ENCODE peak calls at places on chromosomes 2 and 18, in five cellular contexts. One of them, this sample, is unnamed.

GRCh38 chr2:221293949-221294736 is 278.0 kb downstream of the EPHA4 start:
- DNase-seq in A172: no peak
- DNase-seq in NCI-H524: no peak
- DNase-seq in nephron progenitor cell: no peak
- DNase-seq in stimulated activated CD4-positive, alpha-beta T cell treated with anti-CD3 and anti-CD28 coated beads, Interleukin-2, amount 100 ng/mL, for 48 hours: no peak
- DNase-seq in this sample: no peak

GRCh38 chr2:190765386-190766173 is 115.0 kb upstream of the GLS start:
- DNase-seq in NCI-H524: no peak
- DNase-seq in A172: peak
- DNase-seq in nephron progenitor cell: no peak
- DNase-seq in stimulated activated CD4-positive, alpha-beta T cell treated with anti-CD3 and anti-CD28 coated beads, Interleukin-2, amount 100 ng/mL, for 48 hours: no peak
- DNase-seq in this sample: no peak

GRCh38 chr2:160614391-160614790 is 120.8 kb upstream of the RBMS1 start:
- DNase-seq in stimulated activated CD4-positive, alpha-beta T cell treated with anti-CD3 and anti-CD28 coated beads, Interleukin-2, amount 100 ng/mL, for 48 hours: no peak
- DNase-seq in NCI-H524: no peak
- DNase-seq in A172: no peak
- DNase-seq in nephron progenitor cell: no peak
- DNase-seq in this sample: no peak

GRCh38 chr18:48621240-48621639 is 82.4 kb downstream of the CTIF start:
- DNase-seq in A172: peak
- DNase-seq in stimulated activated CD4-positive, alpha-beta T cell treated with anti-CD3 and anti-CD28 coated beads, Interleukin-2, amount 100 ng/mL, for 48 hours: no peak
- DNase-seq in nephron progenitor cell: no peak
- DNase-seq in NCI-H524: no peak
- DNase-seq in this sample: no peak

GRCh38 chr2:199278099-199278498 is 179.6 kb downstream of the SATB2 start:
- DNase-seq in nephron progenitor cell: no peak
- DNase-seq in NCI-H524: no peak
- DNase-seq in stimulated activated CD4-positive, alpha-beta T cell treated with anti-CD3 and anti-CD28 coated beads, Interleukin-2, amount 100 ng/mL, for 48 hours: no peak
- DNase-seq in A172: no peak
- DNase-seq in this sample: no peak

GRCh38 chr2:4963106-4963505 is 729.1 kb upstream of the SOX11 start:
- DNase-seq in nephron progenitor cell: no peak
- DNase-seq in NCI-H524: no peak
- DNase-seq in stimulated activated CD4-positive, alpha-beta T cell treated with anti-CD3 and anti-CD28 coated beads, Interleukin-2, amount 100 ng/mL, for 48 hours: no peak
- DNase-seq in A172: no peak
- DNase-seq in this sample: no peak

GRCh38 chr2:170493698-170494097 is 221.4 kb upstream of the SP5 start:
- DNase-seq in nephron progenitor cell: no peak
- DNase-seq in A172: peak
- DNase-seq in NCI-H524: no peak
- DNase-seq in stimulated activated CD4-positive, alpha-beta T cell treated with anti-CD3 and anti-CD28 coated beads, Interleukin-2, amount 100 ng/mL, for 48 hours: no peak
- DNase-seq in this sample: no peak

GRCh38 chr2:199966405-199966804 is 11.0 kb downstream of the MAIP1 start:
- DNase-seq in stimulated activated CD4-positive, alpha-beta T cell treated with anti-CD3 and anti-CD28 coated beads, Interleukin-2, amount 100 ng/mL, for 48 hours: no peak
- DNase-seq in nephron progenitor cell: no peak
- DNase-seq in A172: no peak
- DNase-seq in NCI-H524: no peak
- DNase-seq in this sample: no peak

GRCh38 chr18:2971741-2972552 is 41.0 kb downstream of the LPIN2 start:
- DNase-seq in stimulated activated CD4-positive, alpha-beta T cell treated with anti-CD3 and anti-CD28 coated beads, Interleukin-2, amount 100 ng/mL, for 48 hours: no peak
- DNase-seq in NCI-H524: no peak
- DNase-seq in A172: no peak
- DNase-seq in nephron progenitor cell: no peak
- DNase-seq in this sample: no peak

GRCh38 chr18:55510809-55511208 is 77.2 kb downstream of the TCF4 start:
- DNase-seq in stimulated activated CD4-positive, alpha-beta T cell treated with anti-CD3 and anti-CD28 coated beads, Interleukin-2, amount 100 ng/mL, for 48 hours: no peak
- DNase-seq in nephron progenitor cell: no peak
- DNase-seq in NCI-H524: no peak
- DNase-seq in A172: peak
- DNase-seq in this sample: no peak

GRCh38 chr2:102336502-102336945 is 19.1 kb upstream of the IL18R1 start:
- DNase-seq in nephron progenitor cell: no peak
- DNase-seq in A172: no peak
- DNase-seq in NCI-H524: no peak
- DNase-seq in stimulated activated CD4-positive, alpha-beta T cell treated with anti-CD3 and anti-CD28 coated beads, Interleukin-2, amount 100 ng/mL, for 48 hours: no peak
- DNase-seq in this sample: no peak

GRCh38 chr2:178419123-178419522 is 31.9 kb downstream of the PRKRA start:
- DNase-seq in A172: no peak
- DNase-seq in nephron progenitor cell: no peak
- DNase-seq in stimulated activated CD4-positive, alpha-beta T cell treated with anti-CD3 and anti-CD28 coated beads, Interleukin-2, amount 100 ng/mL, for 48 hours: no peak
- DNase-seq in NCI-H524: peak
- DNase-seq in this sample: no peak

GRCh38 chr2:31333046-31333445 is 81.5 kb downstream of the XDH start:
- DNase-seq in stimulated activated CD4-positive, alpha-beta T cell treated with anti-CD3 and anti-CD28 coated beads, Interleukin-2, amount 100 ng/mL, for 48 hours: no peak
- DNase-seq in nephron progenitor cell: no peak
- DNase-seq in NCI-H524: no peak
- DNase-seq in A172: no peak
- DNase-seq in this sample: no peak

GRCh38 chr2:19073522-19073921 is 284.9 kb downstream of the OSR1 start:
- DNase-seq in stimulated activated CD4-positive, alpha-beta T cell treated with anti-CD3 and anti-CD28 coated beads, Interleukin-2, amount 100 ng/mL, for 48 hours: no peak
- DNase-seq in A172: peak
- DNase-seq in nephron progenitor cell: peak
- DNase-seq in NCI-H524: no peak
- DNase-seq in this sample: no peak

GRCh38 chr2:66364495-66364992 is 70.4 kb upstream of the MEIS1 start:
- DNase-seq in nephron progenitor cell: no peak
- DNase-seq in stimulated activated CD4-positive, alpha-beta T cell treated with anti-CD3 and anti-CD28 coated beads, Interleukin-2, amount 100 ng/mL, for 48 hours: no peak
- DNase-seq in A172: peak
- DNase-seq in NCI-H524: peak
- DNase-seq in this sample: no peak

GRCh38 chr18:23398401-23398800 is 54.7 kb upstream of the RIOK3 start:
- DNase-seq in nephron progenitor cell: no peak
- DNase-seq in stimulated activated CD4-positive, alpha-beta T cell treated with anti-CD3 and anti-CD28 coated beads, Interleukin-2, amount 100 ng/mL, for 48 hours: no peak
- DNase-seq in NCI-H524: no peak
- DNase-seq in A172: no peak
- DNase-seq in this sample: no peak

GRCh38 chr2:110980613-110981062 is 140.1 kb upstream of the BCL2L11 start:
- DNase-seq in nephron progenitor cell: no peak
- DNase-seq in NCI-H524: no peak
- DNase-seq in A172: no peak
- DNase-seq in stimulated activated CD4-positive, alpha-beta T cell treated with anti-CD3 and anti-CD28 coated beads, Interleukin-2, amount 100 ng/mL, for 48 hours: no peak
- DNase-seq in this sample: no peak

GRCh38 chr2:44776924-44777480 is 164.5 kb upstream of the SIX3 start:
- DNase-seq in nephron progenitor cell: no peak
- DNase-seq in NCI-H524: no peak
- DNase-seq in A172: no peak
- DNase-seq in stimulated activated CD4-positive, alpha-beta T cell treated with anti-CD3 and anti-CD28 coated beads, Interleukin-2, amount 100 ng/mL, for 48 hours: no peak
- DNase-seq in this sample: no peak

GRCh38 chr2:10941383-10941782 is 29.6 kb downstream of the KCNF1 start:
- DNase-seq in NCI-H524: no peak
- DNase-seq in A172: no peak
- DNase-seq in stimulated activated CD4-positive, alpha-beta T cell treated with anti-CD3 and anti-CD28 coated beads, Interleukin-2, amount 100 ng/mL, for 48 hours: no peak
- DNase-seq in nephron progenitor cell: no peak
- DNase-seq in this sample: no peak

GRCh38 chr2:20235655-20236302 is 10.8 kb upstream of the SDC1 start:
- DNase-seq in A172: peak
- DNase-seq in nephron progenitor cell: no peak
- DNase-seq in stimulated activated CD4-positive, alpha-beta T cell treated with anti-CD3 and anti-CD28 coated beads, Interleukin-2, amount 100 ng/mL, for 48 hours: no peak
- DNase-seq in NCI-H524: no peak
- DNase-seq in this sample: no peak

GRCh38 chr2:241967745-241968144 is 98.2 kb downstream of the RTP5 start:
- DNase-seq in A172: no peak
- DNase-seq in NCI-H524: no peak
- DNase-seq in nephron progenitor cell: no peak
- DNase-seq in stimulated activated CD4-positive, alpha-beta T cell treated with anti-CD3 and anti-CD28 coated beads, Interleukin-2, amount 100 ng/mL, for 48 hours: no peak
- DNase-seq in this sample: no peak

GRCh38 chr2:161134547-161135518 is 25.4 kb upstream of the TANK start:
- DNase-seq in NCI-H524: no peak
- DNase-seq in A172: peak
- DNase-seq in stimulated activated CD4-positive, alpha-beta T cell treated with anti-CD3 and anti-CD28 coated beads, Interleukin-2, amount 100 ng/mL, for 48 hours: no peak
- DNase-seq in nephron progenitor cell: no peak
- DNase-seq in this sample: no peak

GRCh38 chr2:161981679-161982300 is 92.2 kb downstream of the DPP4 start:
- DNase-seq in nephron progenitor cell: no peak
- DNase-seq in stimulated activated CD4-positive, alpha-beta T cell treated with anti-CD3 and anti-CD28 coated beads, Interleukin-2, amount 100 ng/mL, for 48 hours: no peak
- DNase-seq in NCI-H524: peak
- DNase-seq in A172: no peak
- DNase-seq in this sample: no peak

GRCh38 chr2:194087089-194087488 is 1569.9 kb upstream of the SLC39A10 start:
- DNase-seq in nephron progenitor cell: no peak
- DNase-seq in stimulated activated CD4-positive, alpha-beta T cell treated with anti-CD3 and anti-CD28 coated beads, Interleukin-2, amount 100 ng/mL, for 48 hours: no peak
- DNase-seq in NCI-H524: no peak
- DNase-seq in A172: no peak
- DNase-seq in this sample: no peak

GRCh38 chr2:27509326-27509725 is 12.7 kb downstream of the GCKR start:
- DNase-seq in nephron progenitor cell: no peak
- DNase-seq in stimulated activated CD4-positive, alpha-beta T cell treated with anti-CD3 and anti-CD28 coated beads, Interleukin-2, amount 100 ng/mL, for 48 hours: no peak
- DNase-seq in A172: no peak
- DNase-seq in NCI-H524: peak
- DNase-seq in this sample: no peak

GRCh38 chr2:46082531-46083485 is 214.4 kb upstream of the EPAS1 start:
- DNase-seq in A172: peak
- DNase-seq in nephron progenitor cell: no peak
- DNase-seq in stimulated activated CD4-positive, alpha-beta T cell treated with anti-CD3 and anti-CD28 coated beads, Interleukin-2, amount 100 ng/mL, for 48 hours: no peak
- DNase-seq in NCI-H524: peak
- DNase-seq in this sample: no peak

GRCh38 chr2:42663828-42664227 is 95.4 kb downstream of the MTA3 start:
- DNase-seq in NCI-H524: no peak
- DNase-seq in stimulated activated CD4-positive, alpha-beta T cell treated with anti-CD3 and anti-CD28 coated beads, Interleukin-2, amount 100 ng/mL, for 48 hours: no peak
- DNase-seq in nephron progenitor cell: no peak
- DNase-seq in A172: no peak
- DNase-seq in this sample: no peak

GRCh38 chr2:106126295-106126694 is 67.8 kb downstream of the UXS1 start:
- DNase-seq in NCI-H524: no peak
- DNase-seq in nephron progenitor cell: no peak
- DNase-seq in stimulated activated CD4-positive, alpha-beta T cell treated with anti-CD3 and anti-CD28 coated beads, Interleukin-2, amount 100 ng/mL, for 48 hours: no peak
- DNase-seq in A172: no peak
- DNase-seq in this sample: no peak

GRCh38 chr2:160581035-160581434 is 87.4 kb upstream of the RBMS1 start:
- DNase-seq in stimulated activated CD4-positive, alpha-beta T cell treated with anti-CD3 and anti-CD28 coated beads, Interleukin-2, amount 100 ng/mL, for 48 hours: no peak
- DNase-seq in NCI-H524: no peak
- DNase-seq in nephron progenitor cell: no peak
- DNase-seq in A172: peak
- DNase-seq in this sample: no peak

GRCh38 chr2:215404357-215404719 is 31.5 kb downstream of the FN1 start:
- DNase-seq in NCI-H524: no peak
- DNase-seq in nephron progenitor cell: no peak
- DNase-seq in A172: no peak
- DNase-seq in stimulated activated CD4-positive, alpha-beta T cell treated with anti-CD3 and anti-CD28 coated beads, Interleukin-2, amount 100 ng/mL, for 48 hours: no peak
- DNase-seq in this sample: no peak

GRCh38 chr2:23803275-23803964 is 123.5 kb downstream of the ATAD2B start:
- DNase-seq in A172: peak
- DNase-seq in NCI-H524: no peak
- DNase-seq in stimulated activated CD4-positive, alpha-beta T cell treated with anti-CD3 and anti-CD28 coated beads, Interleukin-2, amount 100 ng/mL, for 48 hours: no peak
- DNase-seq in nephron progenitor cell: no peak
- DNase-seq in this sample: no peak

GRCh38 chr2:121890041-121890440 is 134.6 kb downstream of the TSN start:
- DNase-seq in nephron progenitor cell: no peak
- DNase-seq in A172: no peak
- DNase-seq in stimulated activated CD4-positive, alpha-beta T cell treated with anti-CD3 and anti-CD28 coated beads, Interleukin-2, amount 100 ng/mL, for 48 hours: no peak
- DNase-seq in NCI-H524: peak
- DNase-seq in this sample: no peak

GRCh38 chr18:5853253-5853652 is 42.1 kb downstream of the TMEM200C start:
- DNase-seq in nephron progenitor cell: no peak
- DNase-seq in NCI-H524: no peak
- DNase-seq in stimulated activated CD4-positive, alpha-beta T cell treated with anti-CD3 and anti-CD28 coated beads, Interleukin-2, amount 100 ng/mL, for 48 hours: no peak
- DNase-seq in A172: no peak
- DNase-seq in this sample: no peak

This sample was measured in activated CD8-positive, alpha-beta memory T cell treated with anti-CD3 and anti-CD28 coated beads for 48 hours.